ENCODE peak calls at places on chromosomes 7 and 10, in ten cellular contexts. One of them, this sample, is unnamed.

GRCh38 chr7:138433583-138434437 is 26.2 kb upstream of the TRIM24 start:
- DNase-seq in stimulated activated naive B cell treated with anti-CD40 and anti-IgM and Interleukin-4, amounts not matched to agents 10 μg/mL and 1 μg/mL and 100 μg/mL, for 72 hours: no peak
- DNase-seq in fibroblast of gingiva: no peak
- DNase-seq in WTC11: no peak
- DNase-seq in NCI-H1092: no peak
- DNase-seq in stimulated activated CD4-positive, alpha-beta T cell treated with anti-CD3 and anti-CD28 coated beads, TNF-alpha, amount 100 ng/mL, for 48 hours: no peak
- DNase-seq in Right ventricle myocardium superior: no peak
- DNase-seq in activated CD4-positive, alpha-beta T cell treated with anti-CD3 and anti-CD28 coated beads, Interleukin-2, amount 50 U/mL, for 4 hours: no peak
- DNase-seq in GM23248: no peak
- DNase-seq in mesendoderm: no peak
- DNase-seq in this sample: no peak

GRCh38 chr7:132609222-132609621 is 33.0 kb upstream of the PLXNA4 start:
- DNase-seq in stimulated activated naive B cell treated with anti-CD40 and anti-IgM and Interleukin-4, amounts not matched to agents 10 μg/mL and 1 μg/mL and 100 μg/mL, for 72 hours: no peak
- DNase-seq in fibroblast of gingiva: no peak
- DNase-seq in WTC11: no peak
- DNase-seq in NCI-H1092: no peak
- DNase-seq in stimulated activated CD4-positive, alpha-beta T cell treated with anti-CD3 and anti-CD28 coated beads, TNF-alpha, amount 100 ng/mL, for 48 hours: no peak
- DNase-seq in Right ventricle myocardium superior: no peak
- DNase-seq in activated CD4-positive, alpha-beta T cell treated with anti-CD3 and anti-CD28 coated beads, Interleukin-2, amount 50 U/mL, for 4 hours: no peak
- DNase-seq in GM23248: no peak
- DNase-seq in mesendoderm: no peak
- DNase-seq in this sample: no peak

GRCh38 chr7:30256459-30256858 is 27.9 kb upstream of the ZNRF2 start:
- DNase-seq in stimulated activated naive B cell treated with anti-CD40 and anti-IgM and Interleukin-4, amounts not matched to agents 10 μg/mL and 1 μg/mL and 100 μg/mL, for 72 hours: no peak
- DNase-seq in fibroblast of gingiva: no peak
- DNase-seq in WTC11: no peak
- DNase-seq in NCI-H1092: no peak
- DNase-seq in stimulated activated CD4-positive, alpha-beta T cell treated with anti-CD3 and anti-CD28 coated beads, TNF-alpha, amount 100 ng/mL, for 48 hours: no peak
- DNase-seq in Right ventricle myocardium superior: no peak
- DNase-seq in activated CD4-positive, alpha-beta T cell treated with anti-CD3 and anti-CD28 coated beads, Interleukin-2, amount 50 U/mL, for 4 hours: no peak
- DNase-seq in GM23248: no peak
- DNase-seq in mesendoderm: no peak
- DNase-seq in this sample: no peak

GRCh38 chr7:90155206-90155605 is 937 bp downstream of the STEAP1 start:
- DNase-seq in stimulated activated naive B cell treated with anti-CD40 and anti-IgM and Interleukin-4, amounts not matched to agents 10 μg/mL and 1 μg/mL and 100 μg/mL, for 72 hours: no peak
- DNase-seq in fibroblast of gingiva: peak; percentile 75
- DNase-seq in WTC11: no peak
- DNase-seq in NCI-H1092: no peak
- DNase-seq in stimulated activated CD4-positive, alpha-beta T cell treated with anti-CD3 and anti-CD28 coated beads, TNF-alpha, amount 100 ng/mL, for 48 hours: no peak
- DNase-seq in Right ventricle myocardium superior: no peak
- DNase-seq in activated CD4-positive, alpha-beta T cell treated with anti-CD3 and anti-CD28 coated beads, Interleukin-2, amount 50 U/mL, for 4 hours: no peak
- DNase-seq in GM23248: peak; percentile 59
- DNase-seq in mesendoderm: no peak
- DNase-seq in this sample: no peak

GRCh38 chr10:125824736-125825135 is 1.4 kb downstream of the BCCIP start:
- DNase-seq in stimulated activated naive B cell treated with anti-CD40 and anti-IgM and Interleukin-4, amounts not matched to agents 10 μg/mL and 1 μg/mL and 100 μg/mL, for 72 hours: no peak
- DNase-seq in fibroblast of gingiva: no peak
- DNase-seq in WTC11: no peak
- DNase-seq in NCI-H1092: no peak
- DNase-seq in stimulated activated CD4-positive, alpha-beta T cell treated with anti-CD3 and anti-CD28 coated beads, TNF-alpha, amount 100 ng/mL, for 48 hours: no peak
- DNase-seq in Right ventricle myocardium superior: no peak
- DNase-seq in activated CD4-positive, alpha-beta T cell treated with anti-CD3 and anti-CD28 coated beads, Interleukin-2, amount 50 U/mL, for 4 hours: no peak
- DNase-seq in GM23248: peak; percentile 76
- DNase-seq in mesendoderm: peak; percentile 36
- DNase-seq in this sample: no peak

GRCh38 chr10:99658622-99659030 is 683 bp upstream of the ENTPD7 start:
- DNase-seq in stimulated activated naive B cell treated with anti-CD40 and anti-IgM and Interleukin-4, amounts not matched to agents 10 μg/mL and 1 μg/mL and 100 μg/mL, for 72 hours: peak; percentile 40
- DNase-seq in fibroblast of gingiva: no peak
- DNase-seq in WTC11: peak; percentile 15
- DNase-seq in NCI-H1092: no peak
- DNase-seq in stimulated activated CD4-positive, alpha-beta T cell treated with anti-CD3 and anti-CD28 coated beads, TNF-alpha, amount 100 ng/mL, for 48 hours: peak; percentile 60
- DNase-seq in Right ventricle myocardium superior: peak; percentile 70
- DNase-seq in activated CD4-positive, alpha-beta T cell treated with anti-CD3 and anti-CD28 coated beads, Interleukin-2, amount 50 U/mL, for 4 hours: peak; percentile 59
- DNase-seq in GM23248: peak; percentile 83
- DNase-seq in mesendoderm: peak; percentile 9
- DNase-seq in this sample: peak; percentile 50

GRCh38 chr10:70858759-70859158 is 29.6 kb downstream of the PCBD1 start:
- DNase-seq in stimulated activated naive B cell treated with anti-CD40 and anti-IgM and Interleukin-4, amounts not matched to agents 10 μg/mL and 1 μg/mL and 100 μg/mL, for 72 hours: no peak
- DNase-seq in fibroblast of gingiva: no peak
- DNase-seq in WTC11: no peak
- DNase-seq in NCI-H1092: no peak
- DNase-seq in stimulated activated CD4-positive, alpha-beta T cell treated with anti-CD3 and anti-CD28 coated beads, TNF-alpha, amount 100 ng/mL, for 48 hours: no peak
- DNase-seq in Right ventricle myocardium superior: no peak
- DNase-seq in activated CD4-positive, alpha-beta T cell treated with anti-CD3 and anti-CD28 coated beads, Interleukin-2, amount 50 U/mL, for 4 hours: no peak
- DNase-seq in GM23248: no peak
- DNase-seq in mesendoderm: no peak
- DNase-seq in this sample: no peak

GRCh38 chr7:18820981-18821380 is 296.5 kb downstream of the TWIST1 start:
- DNase-seq in stimulated activated naive B cell treated with anti-CD40 and anti-IgM and Interleukin-4, amounts not matched to agents 10 μg/mL and 1 μg/mL and 100 μg/mL, for 72 hours: no peak
- DNase-seq in fibroblast of gingiva: no peak
- DNase-seq in WTC11: no peak
- DNase-seq in NCI-H1092: no peak
- DNase-seq in stimulated activated CD4-positive, alpha-beta T cell treated with anti-CD3 and anti-CD28 coated beads, TNF-alpha, amount 100 ng/mL, for 48 hours: no peak
- DNase-seq in Right ventricle myocardium superior: no peak
- DNase-seq in activated CD4-positive, alpha-beta T cell treated with anti-CD3 and anti-CD28 coated beads, Interleukin-2, amount 50 U/mL, for 4 hours: no peak
- DNase-seq in GM23248: no peak
- DNase-seq in mesendoderm: no peak
- DNase-seq in this sample: no peak

GRCh38 chr7:135300913-135301765 is 67.5 kb downstream of the STRA8 start:
- DNase-seq in stimulated activated naive B cell treated with anti-CD40 and anti-IgM and Interleukin-4, amounts not matched to agents 10 μg/mL and 1 μg/mL and 100 μg/mL, for 72 hours: no peak
- DNase-seq in fibroblast of gingiva: no peak
- DNase-seq in WTC11: no peak
- DNase-seq in NCI-H1092: no peak
- DNase-seq in stimulated activated CD4-positive, alpha-beta T cell treated with anti-CD3 and anti-CD28 coated beads, TNF-alpha, amount 100 ng/mL, for 48 hours: no peak
- DNase-seq in Right ventricle myocardium superior: no peak
- DNase-seq in activated CD4-positive, alpha-beta T cell treated with anti-CD3 and anti-CD28 coated beads, Interleukin-2, amount 50 U/mL, for 4 hours: no peak
- DNase-seq in GM23248: peak; percentile 64
- DNase-seq in mesendoderm: no peak
- DNase-seq in this sample: no peak

GRCh38 chr7:44796034-44796503 is 412 bp upstream of the PPIA start:
- DNase-seq in stimulated activated naive B cell treated with anti-CD40 and anti-IgM and Interleukin-4, amounts not matched to agents 10 μg/mL and 1 μg/mL and 100 μg/mL, for 72 hours: no peak
- DNase-seq in fibroblast of gingiva: peak; percentile 49
- DNase-seq in WTC11: no peak
- DNase-seq in NCI-H1092: peak; percentile 64
- DNase-seq in stimulated activated CD4-positive, alpha-beta T cell treated with anti-CD3 and anti-CD28 coated beads, TNF-alpha, amount 100 ng/mL, for 48 hours: peak; percentile 63
- DNase-seq in Right ventricle myocardium superior: no peak
- DNase-seq in activated CD4-positive, alpha-beta T cell treated with anti-CD3 and anti-CD28 coated beads, Interleukin-2, amount 50 U/mL, for 4 hours: no peak
- DNase-seq in GM23248: peak; percentile 73
- DNase-seq in mesendoderm: peak; percentile 88
- DNase-seq in this sample: no peak

GRCh38 chr7:31950101-31950755 is 120.0 kb downstream of the PDE1C start:
- DNase-seq in stimulated activated naive B cell treated with anti-CD40 and anti-IgM and Interleukin-4, amounts not matched to agents 10 μg/mL and 1 μg/mL and 100 μg/mL, for 72 hours: no peak
- DNase-seq in fibroblast of gingiva: no peak
- DNase-seq in WTC11: no peak
- DNase-seq in NCI-H1092: no peak
- DNase-seq in stimulated activated CD4-positive, alpha-beta T cell treated with anti-CD3 and anti-CD28 coated beads, TNF-alpha, amount 100 ng/mL, for 48 hours: no peak
- DNase-seq in Right ventricle myocardium superior: no peak
- DNase-seq in activated CD4-positive, alpha-beta T cell treated with anti-CD3 and anti-CD28 coated beads, Interleukin-2, amount 50 U/mL, for 4 hours: no peak
- DNase-seq in GM23248: peak; percentile 69
- DNase-seq in mesendoderm: no peak
- DNase-seq in this sample: no peak

GRCh38 chr7:146366938-146367337 is 250.3 kb downstream of the CNTNAP2 start:
- DNase-seq in stimulated activated naive B cell treated with anti-CD40 and anti-IgM and Interleukin-4, amounts not matched to agents 10 μg/mL and 1 μg/mL and 100 μg/mL, for 72 hours: no peak
- DNase-seq in fibroblast of gingiva: peak; percentile 28
- DNase-seq in WTC11: no peak
- DNase-seq in NCI-H1092: no peak
- DNase-seq in stimulated activated CD4-positive, alpha-beta T cell treated with anti-CD3 and anti-CD28 coated beads, TNF-alpha, amount 100 ng/mL, for 48 hours: no peak
- DNase-seq in Right ventricle myocardium superior: no peak
- DNase-seq in activated CD4-positive, alpha-beta T cell treated with anti-CD3 and anti-CD28 coated beads, Interleukin-2, amount 50 U/mL, for 4 hours: no peak
- DNase-seq in GM23248: peak; percentile 16
- DNase-seq in mesendoderm: no peak
- DNase-seq in this sample: no peak

GRCh38 chr10:11586170-11586569 is 25.3 kb downstream of the USP6NL start:
- DNase-seq in stimulated activated naive B cell treated with anti-CD40 and anti-IgM and Interleukin-4, amounts not matched to agents 10 μg/mL and 1 μg/mL and 100 μg/mL, for 72 hours: no peak
- DNase-seq in fibroblast of gingiva: no peak
- DNase-seq in WTC11: no peak
- DNase-seq in NCI-H1092: no peak
- DNase-seq in stimulated activated CD4-positive, alpha-beta T cell treated with anti-CD3 and anti-CD28 coated beads, TNF-alpha, amount 100 ng/mL, for 48 hours: no peak
- DNase-seq in Right ventricle myocardium superior: no peak
- DNase-seq in activated CD4-positive, alpha-beta T cell treated with anti-CD3 and anti-CD28 coated beads, Interleukin-2, amount 50 U/mL, for 4 hours: no peak
- DNase-seq in GM23248: peak; percentile 34
- DNase-seq in mesendoderm: no peak
- DNase-seq in this sample: no peak

GRCh38 chr10:18140149-18140956 is at the start of gene CACNB2:
- DNase-seq in stimulated activated naive B cell treated with anti-CD40 and anti-IgM and Interleukin-4, amounts not matched to agents 10 μg/mL and 1 μg/mL and 100 μg/mL, for 72 hours: no peak
- DNase-seq in fibroblast of gingiva: peak; percentile 70
- DNase-seq in WTC11: peak; percentile 70
- DNase-seq in NCI-H1092: peak; percentile 3
- DNase-seq in stimulated activated CD4-positive, alpha-beta T cell treated with anti-CD3 and anti-CD28 coated beads, TNF-alpha, amount 100 ng/mL, for 48 hours: no peak
- DNase-seq in Right ventricle myocardium superior: peak; percentile 82
- DNase-seq in activated CD4-positive, alpha-beta T cell treated with anti-CD3 and anti-CD28 coated beads, Interleukin-2, amount 50 U/mL, for 4 hours: no peak
- DNase-seq in GM23248: peak; percentile 65
- DNase-seq in mesendoderm: peak; percentile 77
- DNase-seq in this sample: peak; percentile 1

GRCh38 chr7:124940306-124940705 is 10.7 kb upstream of the POT1 start:
- DNase-seq in stimulated activated naive B cell treated with anti-CD40 and anti-IgM and Interleukin-4, amounts not matched to agents 10 μg/mL and 1 μg/mL and 100 μg/mL, for 72 hours: no peak
- DNase-seq in fibroblast of gingiva: peak; percentile 15
- DNase-seq in WTC11: no peak
- DNase-seq in NCI-H1092: no peak
- DNase-seq in stimulated activated CD4-positive, alpha-beta T cell treated with anti-CD3 and anti-CD28 coated beads, TNF-alpha, amount 100 ng/mL, for 48 hours: no peak
- DNase-seq in Right ventricle myocardium superior: no peak
- DNase-seq in activated CD4-positive, alpha-beta T cell treated with anti-CD3 and anti-CD28 coated beads, Interleukin-2, amount 50 U/mL, for 4 hours: no peak
- DNase-seq in GM23248: peak; percentile 19
- DNase-seq in mesendoderm: no peak
- DNase-seq in this sample: no peak

GRCh38 chr7:17408245-17408903 is 109.9 kb downstream of the AHR start:
- DNase-seq in stimulated activated naive B cell treated with anti-CD40 and anti-IgM and Interleukin-4, amounts not matched to agents 10 μg/mL and 1 μg/mL and 100 μg/mL, for 72 hours: no peak
- DNase-seq in fibroblast of gingiva: peak; percentile 87
- DNase-seq in WTC11: no peak
- DNase-seq in NCI-H1092: no peak
- DNase-seq in stimulated activated CD4-positive, alpha-beta T cell treated with anti-CD3 and anti-CD28 coated beads, TNF-alpha, amount 100 ng/mL, for 48 hours: no peak
- DNase-seq in Right ventricle myocardium superior: no peak
- DNase-seq in activated CD4-positive, alpha-beta T cell treated with anti-CD3 and anti-CD28 coated beads, Interleukin-2, amount 50 U/mL, for 4 hours: no peak
- DNase-seq in GM23248: peak; percentile 96
- DNase-seq in mesendoderm: no peak
- DNase-seq in this sample: no peak

This sample was measured in activated T-cell treated with anti-CD3 and anti-CD28 coated beads for 48 hours.